ENCODE peak calls at places on chromosomes 5 and 9, in nine cellular contexts. P is uterus; Q is activated CD8-positive, alpha-beta memory T cell treated with anti-CD3 and anti-CD28 coated beads for 4 hours; K is heart right ventricle; X is NCI-H82; F is coronary artery; D is body of pancreas; J is CD8-positive, alpha-beta T cell; Y is iris pigment epithelial cell. N is an unnamed sample.

GRCh38 chr5:158589939-158590338 is 509.8 kb downstream of the EBF1 start:
- DNase-seq in J (no peak), D (no peak), K (no peak), X (no peak), Y (peak; percentile 27), Q (no peak), F (no peak), P (no peak), N (no peak)

GRCh38 chr5:139314276-139314675 is 20.7 kb downstream of the MATR3 start:
- DNase-seq in Q (no peak), Y (no peak), P (no peak), D (no peak), J (no peak), K (no peak), X (no peak), F (no peak), N (no peak)

GRCh38 chr9:37029304-37029775 is 4.7 kb downstream of the PAX5 start:
- DNase-seq in Q (no peak), J (no peak), K (no peak), P (no peak), Y (no peak), D (no peak), X (no peak), F (no peak), N (no peak)

GRCh38 chr9:34983209-34983608 is 6.3 kb upstream of the DNAJB5 start:
- DNase-seq in Q (no peak), K (no peak), D (no peak), J (no peak), X (no peak), Y (no peak), F (peak; percentile 47), P (no peak), N (no peak)

GRCh38 chr5:166401391-166401790 is 1890.1 kb upstream of the WWC1 start:
- DNase-seq in Q (no peak), D (no peak), X (peak; percentile 97), Y (no peak), K (no peak), F (no peak), J (no peak), P (no peak), N (no peak)

GRCh38 chr9:37141015-37141414 is 20.6 kb downstream of the ZCCHC7 start:
- DNase-seq in K (no peak), P (no peak), X (no peak), J (no peak), Y (no peak), Q (no peak), D (no peak), F (no peak), N (no peak)

GRCh38 chr5:44770936-44771717 is 37.6 kb upstream of the MRPS30 start:
- DNase-seq in K (no peak), J (no peak), X (no peak), P (no peak), F (no peak), Y (no peak), D (no peak), Q (no peak), N (no peak)

GRCh38 chr9:135607401-135608293 is 31.7 kb downstream of the GLT6D1 start:
- DNase-seq in F (no peak), D (no peak), K (no peak), Y (no peak), P (no peak), Q (no peak), J (no peak), X (no peak), N (no peak)

GRCh38 chr5:61115968-61116367 is 46.3 kb downstream of the SMIM15 start:
- DNase-seq in F (no peak), X (no peak), Q (no peak), P (no peak), K (no peak), J (no peak), D (no peak), Y (no peak), N (no peak)

GRCh38 chr5:163916376-163916775 is 411.0 kb downstream of the MAT2B start:
- DNase-seq in D (no peak), X (no peak), Q (no peak), Y (peak; percentile 93), P (no peak), K (no peak), F (no peak), J (no peak), N (no peak)

GRCh38 chr9:97470076-97470475 is 31.4 kb upstream of the TMOD1 start:
- DNase-seq in F (no peak), X (peak; percentile 10), K (no peak), Y (no peak), Q (no peak), J (no peak), P (no peak), D (peak; percentile 20), N (no peak)

GRCh38 chr9:128001411-128002298 is 20.9 kb upstream of the EEIG1 start:
- DNase-seq in D (no peak), K (no peak), X (no peak), Q (no peak), P (peak; percentile 51), Y (peak; percentile 75), J (no peak), F (no peak), N (no peak)

GRCh38 chr5:66436721-66437120 is 159.5 kb upstream of the MAST4 start:
- DNase-seq in K (no peak), P (no peak), D (no peak), Q (no peak), F (no peak), Y (no peak), X (peak; percentile 14), J (no peak), N (no peak)

GRCh38 chr5:90911169-90911568 is 352.6 kb downstream of the ADGRV1 start:
- DNase-seq in P (no peak), F (no peak), J (no peak), Q (no peak), K (no peak), D (no peak), X (no peak), Y (no peak), N (peak; percentile 6)

GRCh38 chr9:126775926-126776325 is 28.9 kb upstream of the ZBTB43 start:
- DNase-seq in X (no peak), D (no peak), Q (no peak), Y (no peak), F (no peak), K (no peak), J (no peak), P (no peak), N (no peak)

GRCh38 chr5:138491669-138492551 is 26.6 kb downstream of the EGR1 start:
- DNase-seq in F (peak; percentile 96), D (peak; percentile 95), Y (peak; percentile 92), K (peak; percentile 93), J (peak; percentile 87), X (peak; percentile 89), P (peak; percentile 93), Q (peak; percentile 64), N (peak; percentile 75)

GRCh38 chr9:134850611-134851010 is 30.0 kb upstream of the FCN2 start:
- DNase-seq in D (no peak), Q (no peak), K (no peak), J (no peak), Y (no peak), F (no peak), X (no peak), P (no peak), N (no peak)

GRCh38 chr5:151784141-151784540 is 12.4 kb downstream of the G3BP1 start:
- DNase-seq in Q (no peak), J (no peak), P (no peak), F (no peak), K (no peak), X (no peak), Y (no peak), D (no peak), N (no peak)

GRCh38 chr9:135282001-135282731 is 194.7 kb downstream of the OLFM1 start:
- DNase-seq in J (peak; percentile 40), X (peak; percentile 73), D (peak; percentile 94), P (peak; percentile 71), K (peak; percentile 72), F (no peak), Q (no peak), Y (no peak), N (peak; percentile 74)

GRCh38 chr5:19098434-19098833 is 889.6 kb downstream of the CDH18 start:
- DNase-seq in P (no peak), Y (no peak), K (no peak), F (no peak), Q (no peak), X (no peak), J (no peak), D (no peak), N (no peak)

N was measured in COR-L47.